ENCODE peak calls at places on chromosomes 7 and 10, in five cellular contexts. One of them, this sample, is unnamed.

GRCh38 chr7:122412886-122413285 is 108.3 kb upstream of the FEZF1 start:
- DNase-seq in BJ: no peak
- DNase-seq in HT-29: no peak
- DNase-seq in NCI-H2081 treated with DMSO at 0.1 percent for 48 hours: no peak
- DNase-seq in IMR-90: peak
- DNase-seq in this sample: no peak

GRCh38 chr10:49312291-49312869 is 13.4 kb downstream of the C10orf71 start:
- DNase-seq in BJ: no peak
- DNase-seq in HT-29: no peak
- DNase-seq in NCI-H2081 treated with DMSO at 0.1 percent for 48 hours: no peak
- DNase-seq in IMR-90: no peak
- DNase-seq in this sample: no peak

GRCh38 chr7:134446446-134446845 is 12.5 kb downstream of the AKR1B1 start:
- DNase-seq in BJ: no peak
- DNase-seq in HT-29: no peak
- DNase-seq in NCI-H2081 treated with DMSO at 0.1 percent for 48 hours: no peak
- DNase-seq in IMR-90: no peak
- DNase-seq in this sample: no peak

GRCh38 chr10:101389986-101390531 is 36.1 kb downstream of the BTRC start:
- DNase-seq in BJ: no peak
- DNase-seq in HT-29: no peak
- DNase-seq in NCI-H2081 treated with DMSO at 0.1 percent for 48 hours: no peak
- DNase-seq in IMR-90: no peak
- DNase-seq in this sample: no peak

GRCh38 chr10:178208-178607 is 43.0 kb downstream of the ZMYND11 start:
- DNase-seq in BJ: no peak
- DNase-seq in HT-29: peak
- DNase-seq in NCI-H2081 treated with DMSO at 0.1 percent for 48 hours: no peak
- DNase-seq in IMR-90: peak
- DNase-seq in this sample: no peak

GRCh38 chr7:18941197-18941596 is 176.2 kb downstream of the TWIST1 start:
- DNase-seq in BJ: no peak
- DNase-seq in HT-29: no peak
- DNase-seq in NCI-H2081 treated with DMSO at 0.1 percent for 48 hours: no peak
- DNase-seq in IMR-90: no peak
- DNase-seq in this sample: no peak

GRCh38 chr7:72098812-72099211 is 313.3 kb downstream of the CALN1 start:
- DNase-seq in BJ: no peak
- DNase-seq in HT-29: no peak
- DNase-seq in NCI-H2081 treated with DMSO at 0.1 percent for 48 hours: no peak
- DNase-seq in IMR-90: no peak
- DNase-seq in this sample: no peak

GRCh38 chr7:115548756-115549155 is 481.8 kb downstream of the TFEC start:
- DNase-seq in BJ: no peak
- DNase-seq in HT-29: no peak
- DNase-seq in NCI-H2081 treated with DMSO at 0.1 percent for 48 hours: no peak
- DNase-seq in IMR-90: no peak
- DNase-seq in this sample: no peak

GRCh38 chr10:132939957-132940790 is 2.2 kb downstream of the CFAP46 start:
- DNase-seq in BJ: no peak
- DNase-seq in HT-29: peak
- DNase-seq in NCI-H2081 treated with DMSO at 0.1 percent for 48 hours: no peak
- DNase-seq in IMR-90: peak
- DNase-seq in this sample: peak

GRCh38 chr7:134954197-134955082 is 31.9 kb upstream of the AGBL3 start:
- DNase-seq in BJ: no peak
- DNase-seq in HT-29: peak
- DNase-seq in NCI-H2081 treated with DMSO at 0.1 percent for 48 hours: peak
- DNase-seq in IMR-90: peak
- DNase-seq in this sample: no peak

GRCh38 chr7:25638042-25638441 is 409.8 kb upstream of the NPVF start:
- DNase-seq in BJ: no peak
- DNase-seq in HT-29: no peak
- DNase-seq in NCI-H2081 treated with DMSO at 0.1 percent for 48 hours: no peak
- DNase-seq in IMR-90: no peak
- DNase-seq in this sample: no peak

GRCh38 chr7:140639366-140640053 is 1.1 kb downstream of the DENND2A start:
- DNase-seq in BJ: peak
- DNase-seq in HT-29: no peak
- DNase-seq in NCI-H2081 treated with DMSO at 0.1 percent for 48 hours: no peak
- DNase-seq in IMR-90: peak
- DNase-seq in this sample: no peak

GRCh38 chr7:30226593-30227268 is 57.7 kb upstream of the ZNRF2 start:
- DNase-seq in BJ: no peak
- DNase-seq in HT-29: peak
- DNase-seq in NCI-H2081 treated with DMSO at 0.1 percent for 48 hours: no peak
- DNase-seq in IMR-90: no peak
- DNase-seq in this sample: no peak

GRCh38 chr10:12697741-12698140 is 303.8 kb downstream of the CCDC3 start:
- DNase-seq in BJ: no peak
- DNase-seq in HT-29: no peak
- DNase-seq in NCI-H2081 treated with DMSO at 0.1 percent for 48 hours: no peak
- DNase-seq in IMR-90: no peak
- DNase-seq in this sample: no peak

GRCh38 chr7:105352018-105352612 is 36.6 kb downstream of the SRPK2 start:
- DNase-seq in BJ: peak
- DNase-seq in HT-29: peak
- DNase-seq in NCI-H2081 treated with DMSO at 0.1 percent for 48 hours: no peak
- DNase-seq in IMR-90: peak
- DNase-seq in this sample: peak

GRCh38 chr7:139452948-139453672 is 30.4 kb downstream of the KLRG2 start:
- DNase-seq in BJ: no peak
- DNase-seq in HT-29: no peak
- DNase-seq in NCI-H2081 treated with DMSO at 0.1 percent for 48 hours: no peak
- DNase-seq in IMR-90: peak
- DNase-seq in this sample: no peak

This sample was measured in activated CD4-positive, alpha-beta T cell treated with anti-CD3 and anti-CD28 coated beads, Interleukin-2, amount 10 ng/mL, durations not matched to agents 24 days and 14 days.